ENCODE peak calls at places on chromosomes 1 and 21, in six cellular contexts. C is mesendoderm, J is IMR-90, X is H1, Q is mesenchymal stem cell, E is trophoblast cell. L is an unnamed sample.

GRCh38 chr1:239253032-239253431 is 133.3 kb upstream of the CHRM3 start:
- DNase-seq in C (no peak), J (no peak), X (no peak), Q (no peak), E (no peak), L (peak)

GRCh38 chr1:205521646-205522150 is 17.2 kb downstream of the CDK18 start:
- DNase-seq in C (no peak), J (no peak), X (no peak), Q (no peak), E (no peak), L (no peak)

GRCh38 chr1:6490181-6491075 is 1.0 kb downstream of the PLEKHG5 start:
- DNase-seq in C (peak), J (peak), X (no peak), Q (peak), E (peak), L (peak)

GRCh38 chr21:26080211-26080610 is 90.4 kb downstream of the APP start:
- DNase-seq in C (no peak), J (no peak), X (no peak), Q (no peak), E (peak), L (no peak)

GRCh38 chr1:7247683-7248401 is 462.6 kb downstream of the CAMTA1 start:
- DNase-seq in C (no peak), J (no peak), X (no peak), Q (no peak), E (no peak), L (no peak)

GRCh38 chr21:29335720-29336119 is 37.0 kb downstream of the BACH1 start:
- DNase-seq in C (no peak), J (peak), X (no peak), Q (no peak), E (no peak), L (no peak)

GRCh38 chr1:45840704-45841103 is 37.3 kb downstream of the MAST2 start:
- DNase-seq in C (no peak), J (no peak), X (no peak), Q (no peak), E (no peak), L (no peak)

GRCh38 chr1:203420220-203420705 is 55.3 kb upstream of the PRELP start:
- DNase-seq in C (no peak), J (no peak), X (no peak), Q (no peak), E (no peak), L (no peak)

GRCh38 chr21:33403786-33404571 is 766 bp downstream of the IFNGR2 start:
- DNase-seq in C (peak), J (peak), X (no peak), Q (peak), E (peak), L (peak)

GRCh38 chr1:216388558-216388957 is 34.7 kb downstream of the USH2A start:
- DNase-seq in C (peak), J (no peak), X (peak), Q (no peak), E (no peak), L (peak)

GRCh38 chr1:221069178-221069903 is 190.1 kb downstream of the HLX start:
- DNase-seq in C (peak), J (no peak), X (no peak), Q (no peak), E (no peak), L (no peak)

GRCh38 chr1:58290685-58291372 is 255.7 kb downstream of the OMA1 start:
- DNase-seq in C (peak), J (peak), X (peak), Q (peak), E (no peak), L (peak)

GRCh38 chr1:169217621-169218020 is 111.1 kb downstream of the ATP1B1 start:
- DNase-seq in C (no peak), J (no peak), X (no peak), Q (no peak), E (no peak), L (no peak)

GRCh38 chr1:117608213-117608612 is 2.4 kb downstream of the TENT5C start:
- DNase-seq in C (no peak), J (no peak), X (no peak), Q (no peak), E (no peak), L (no peak)

GRCh38 chr1:18575620-18576019 is 55.0 kb upstream of the PAX7 start:
- DNase-seq in C (peak), J (peak), X (peak), Q (peak), E (peak), L (peak)

GRCh38 chr1:96918406-96918805 is 196.8 kb downstream of the PTBP2 start:
- DNase-seq in C (no peak), J (peak), X (no peak), Q (no peak), E (no peak), L (no peak)

GRCh38 chr1:55626326-55626725 is 411.2 kb upstream of the USP24 start:
- DNase-seq in C (no peak), J (no peak), X (no peak), Q (no peak), E (no peak), L (no peak)

GRCh38 chr1:172400073-172400737 is 20.3 kb upstream of the C1orf105 start:
- DNase-seq in C (peak), J (no peak), X (no peak), Q (peak), E (no peak), L (no peak)

GRCh38 chr21:17611414-17612022 is 1.2 kb downstream of the BTG3 start:
- DNase-seq in C (peak), J (peak), X (no peak), Q (peak), E (peak), L (peak)

GRCh38 chr1:180228648-180229482 is 1.2 kb upstream of the LHX4 start:
- DNase-seq in C (peak), J (no peak), X (no peak), Q (peak), E (peak), L (no peak)

GRCh38 chr21:31279986-31280385 is 64.1 kb downstream of the TIAM1 start:
- DNase-seq in C (no peak), J (peak), X (no peak), Q (no peak), E (peak), L (no peak)

GRCh38 chr1:92356956-92357355 is 58.1 kb downstream of the RPAP2 start:
- DNase-seq in C (no peak), J (peak), X (no peak), Q (peak), E (no peak), L (no peak)

GRCh38 chr1:243712890-243713425 is 137.1 kb downstream of the AKT3 start:
- DNase-seq in C (no peak), J (peak), X (no peak), Q (peak), E (no peak), L (no peak)

GRCh38 chr1:169485427-169486280 is at the start of gene SLC19A2:
- DNase-seq in C (peak), J (peak), X (peak), Q (peak), E (peak), L (peak)

GRCh38 chr1:241881444-241881843 is 33.4 kb downstream of the EXO1 start:
- DNase-seq in C (no peak), J (no peak), X (no peak), Q (no peak), E (no peak), L (no peak)

GRCh38 chr1:193707271-193708015 is 521.0 kb upstream of the B3GALT2 start:
- DNase-seq in C (no peak), J (peak), X (no peak), Q (peak), E (no peak), L (no peak)
- H3K4me3 ChIP-seq in C (no peak), J (no peak), X (no peak), Q (no peak), E (no peak), L (no peak)

GRCh38 chr1:247681288-247681897 is 1.9 kb upstream of the OR13G1 start:
- DNase-seq in C (peak), J (peak), X (peak), Q (peak), E (peak), L (peak)

GRCh38 chr1:247679639-247680038 is at the start of gene OR13G1:
- DNase-seq in C (no peak), J (no peak), X (no peak), Q (no peak), E (no peak), L (no peak)

DNA sequence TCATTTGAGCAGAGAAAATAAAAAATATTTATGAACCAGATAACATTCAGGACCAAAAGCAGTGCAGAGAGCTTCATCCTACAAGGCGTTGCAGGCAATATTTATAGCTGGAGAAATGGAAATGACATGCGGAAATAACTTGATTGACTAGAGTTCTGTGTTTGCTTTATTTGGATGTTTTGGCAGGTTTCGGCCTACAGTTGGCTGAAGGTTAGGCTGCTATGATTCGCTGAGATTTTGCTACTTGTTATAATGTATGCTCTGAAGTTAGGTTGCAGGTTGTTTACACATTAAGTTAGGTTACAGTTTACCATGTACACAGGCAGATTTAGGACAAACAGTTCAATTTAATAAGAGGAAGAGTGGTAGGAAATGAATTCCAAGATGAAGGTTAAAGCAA is 632 bp upstream of the OR13G1 start:
- DNase-seq in C (no peak), J (no peak), X (no peak), Q (no peak), E (no peak), L (no peak)
- H2BK5ac ChIP-seq in C (no peak), J (no peak), X (no peak), Q (no peak), E (no peak), L (no peak)

GRCh38 chr1:44524180-44524579 is 119.1 kb downstream of the RNF220 start:
- DNase-seq in C (peak), J (no peak), X (peak), Q (no peak), E (no peak), L (no peak)
- H3K4ac ChIP-seq in C (no peak), J (no peak), X (no peak), Q (no peak), E (no peak), L (no peak)

GRCh38 chr1:79004916-79005315 is 1.6 kb downstream of the ADGRL4 start:
- DNase-seq in C (no peak), J (no peak), X (no peak), Q (peak), E (no peak), L (no peak)
- H3K4me3 ChIP-seq in C (no peak), J (no peak), X (no peak), Q (peak), E (no peak), L (no peak)

DNA sequence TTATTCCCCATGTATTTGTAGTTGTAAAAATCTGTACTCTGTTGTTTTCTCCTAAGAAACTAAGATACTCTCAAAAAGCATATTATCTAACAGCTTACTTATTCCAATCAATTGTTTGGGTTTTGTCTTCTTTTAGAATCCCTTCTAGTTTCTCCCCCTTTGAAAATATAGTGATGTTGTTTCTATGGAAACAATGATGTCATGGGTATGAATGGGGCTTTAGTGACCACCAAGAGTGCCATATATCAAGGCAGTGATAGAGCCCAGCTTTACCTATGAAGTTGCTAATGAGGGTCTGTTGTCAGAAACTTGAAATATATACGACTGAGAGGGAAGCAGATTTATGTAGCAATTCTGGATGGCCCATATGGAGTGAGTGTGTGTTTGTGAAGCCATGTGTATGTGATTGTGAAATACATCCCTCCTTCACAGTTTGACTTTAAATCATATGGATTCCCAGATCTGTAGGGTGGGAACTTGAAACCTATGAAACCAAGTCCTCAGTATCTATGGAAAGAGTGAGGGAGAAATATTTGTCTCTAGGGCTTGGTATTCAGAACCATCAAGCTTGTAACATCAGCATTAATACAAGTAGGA is 116.7 kb downstream of the SPATA46 start:
- DNase-seq in C (no peak), J (no peak), X (no peak), Q (no peak), E (no peak), L (no peak)
- H2BK5ac ChIP-seq in C (no peak), J (no peak), X (no peak), Q (no peak), E (no peak), L (no peak)